ENCODE peak calls at places on chromosomes 7 and 10, in eight cellular contexts. One of them, this sample, is unnamed.

GRCh38 chr10:10364916-10365315 is 652.8 kb upstream of the CELF2 start:
- DNase-seq in GM20000: no peak
- DNase-seq in heart right ventricle: no peak
- DNase-seq in right lobe of liver: no peak
- DNase-seq in lower lobe of right lung: no peak
- DNase-seq in esophagus squamous epithelium: no peak
- DNase-seq in lung: no peak
- DNase-seq in AG09309: no peak
- DNase-seq in this sample: no peak

GRCh38 chr10:32061440-32061839 is 5.2 kb upstream of the KIF5B start:
- DNase-seq in GM20000: no peak
- DNase-seq in heart right ventricle: no peak
- DNase-seq in right lobe of liver: no peak
- DNase-seq in lower lobe of right lung: no peak
- DNase-seq in esophagus squamous epithelium: no peak
- DNase-seq in lung: no peak
- DNase-seq in AG09309: no peak
- DNase-seq in this sample: no peak

GRCh38 chr10:3909339-3909738 is 124.3 kb upstream of the KLF6 start:
- DNase-seq in GM20000: no peak
- DNase-seq in heart right ventricle: no peak
- DNase-seq in right lobe of liver: no peak
- DNase-seq in lower lobe of right lung: no peak
- DNase-seq in esophagus squamous epithelium: no peak
- DNase-seq in lung: no peak
- DNase-seq in AG09309: no peak
- DNase-seq in this sample: no peak

GRCh38 chr10:86345296-86346168 is 21.1 kb downstream of the GRID1 start:
- DNase-seq in GM20000: no peak
- DNase-seq in heart right ventricle: no peak
- DNase-seq in right lobe of liver: no peak
- DNase-seq in lower lobe of right lung: peak; percentile 84
- DNase-seq in esophagus squamous epithelium: no peak
- DNase-seq in lung: peak; percentile 80
- DNase-seq in AG09309: no peak
- DNase-seq in this sample: no peak

GRCh38 chr10:35606423-35606822 is 1.3 kb downstream of the GJD4 start:
- DNase-seq in GM20000: no peak
- DNase-seq in heart right ventricle: no peak
- DNase-seq in right lobe of liver: no peak
- DNase-seq in lower lobe of right lung: no peak
- DNase-seq in esophagus squamous epithelium: no peak
- DNase-seq in lung: no peak
- DNase-seq in AG09309: no peak
- DNase-seq in this sample: no peak

GRCh38 chr10:124242791-124243190 is 149.4 kb upstream of the CHST15 start:
- DNase-seq in GM20000: no peak
- DNase-seq in heart right ventricle: no peak
- DNase-seq in right lobe of liver: no peak
- DNase-seq in lower lobe of right lung: peak; percentile 17
- DNase-seq in esophagus squamous epithelium: no peak
- DNase-seq in lung: no peak
- DNase-seq in AG09309: no peak
- DNase-seq in this sample: no peak

GRCh38 chr10:28790146-28790545 is 112.8 kb downstream of the BAMBI start:
- DNase-seq in GM20000: no peak
- DNase-seq in heart right ventricle: no peak
- DNase-seq in right lobe of liver: no peak
- DNase-seq in lower lobe of right lung: no peak
- DNase-seq in esophagus squamous epithelium: no peak
- DNase-seq in lung: no peak
- DNase-seq in AG09309: no peak
- DNase-seq in this sample: no peak

GRCh38 chr10:11007661-11008060 is 10.0 kb upstream of the CELF2 start:
- DNase-seq in GM20000: no peak
- DNase-seq in heart right ventricle: no peak
- DNase-seq in right lobe of liver: no peak
- DNase-seq in lower lobe of right lung: no peak
- DNase-seq in esophagus squamous epithelium: no peak
- DNase-seq in lung: no peak
- DNase-seq in AG09309: no peak
- DNase-seq in this sample: no peak

GRCh38 chr7:17623546-17624185 is 316.6 kb downstream of the SNX13 start:
- DNase-seq in GM20000: no peak
- DNase-seq in heart right ventricle: no peak
- DNase-seq in right lobe of liver: no peak
- DNase-seq in lower lobe of right lung: no peak
- DNase-seq in esophagus squamous epithelium: no peak
- DNase-seq in lung: no peak
- DNase-seq in AG09309: no peak
- DNase-seq in this sample: no peak

GRCh38 chr7:101728888-101729883 is 88.2 kb upstream of the CUX1 start:
- DNase-seq in GM20000: no peak
- DNase-seq in heart right ventricle: no peak
- DNase-seq in right lobe of liver: no peak
- DNase-seq in lower lobe of right lung: peak; percentile 84
- DNase-seq in esophagus squamous epithelium: no peak
- DNase-seq in lung: peak; percentile 65
- DNase-seq in AG09309: peak; percentile 99
- DNase-seq in this sample: no peak

GRCh38 chr7:111091623-111092370 is 870 bp downstream of the LRRN3 start:
- DNase-seq in GM20000: no peak
- DNase-seq in heart right ventricle: no peak
- DNase-seq in right lobe of liver: no peak
- DNase-seq in lower lobe of right lung: no peak
- DNase-seq in esophagus squamous epithelium: no peak
- DNase-seq in lung: no peak
- DNase-seq in AG09309: no peak
- DNase-seq in this sample: no peak

GRCh38 chr10:27242951-27243551 is 2.5 kb upstream of the ACBD5 start:
- DNase-seq in GM20000: peak; percentile 73
- DNase-seq in heart right ventricle: peak; percentile 76
- DNase-seq in right lobe of liver: peak; percentile 56
- DNase-seq in lower lobe of right lung: no peak
- DNase-seq in esophagus squamous epithelium: peak; percentile 42
- DNase-seq in lung: peak; percentile 71
- DNase-seq in AG09309: peak; percentile 49
- DNase-seq in this sample: peak; percentile 65

GRCh38 chr10:13346280-13346819 is 1.7 kb downstream of the SEPHS1 start:
- DNase-seq in GM20000: no peak
- DNase-seq in heart right ventricle: peak; percentile 16
- DNase-seq in right lobe of liver: no peak
- DNase-seq in lower lobe of right lung: no peak
- DNase-seq in esophagus squamous epithelium: no peak
- DNase-seq in lung: no peak
- DNase-seq in AG09309: peak; percentile 67
- DNase-seq in this sample: no peak

GRCh38 chr10:24331457-24331856 is 122.5 kb downstream of the KIAA1217 start:
- DNase-seq in GM20000: no peak
- DNase-seq in heart right ventricle: peak; percentile 57
- DNase-seq in right lobe of liver: no peak
- DNase-seq in lower lobe of right lung: peak; percentile 51
- DNase-seq in esophagus squamous epithelium: no peak
- DNase-seq in lung: peak; percentile 64
- DNase-seq in AG09309: no peak
- DNase-seq in this sample: no peak

GRCh38 chr10:46091080-46091833 is 45.2 kb upstream of the MSMB start:
- DNase-seq in GM20000: no peak
- DNase-seq in heart right ventricle: no peak
- DNase-seq in right lobe of liver: no peak
- DNase-seq in lower lobe of right lung: no peak
- DNase-seq in esophagus squamous epithelium: no peak
- DNase-seq in lung: no peak
- DNase-seq in AG09309: no peak
- DNase-seq in this sample: no peak

GRCh38 chr10:87921934-87922688 is 58.7 kb downstream of the PTEN start:
- DNase-seq in GM20000: no peak
- DNase-seq in heart right ventricle: no peak
- DNase-seq in right lobe of liver: no peak
- DNase-seq in lower lobe of right lung: no peak
- DNase-seq in esophagus squamous epithelium: no peak
- DNase-seq in lung: no peak
- DNase-seq in AG09309: no peak
- DNase-seq in this sample: no peak

GRCh38 chr10:29326299-29326698 is 37.4 kb downstream of the LYZL1 start:
- DNase-seq in GM20000: no peak
- DNase-seq in heart right ventricle: no peak
- DNase-seq in right lobe of liver: no peak
- DNase-seq in lower lobe of right lung: no peak
- DNase-seq in esophagus squamous epithelium: no peak
- DNase-seq in lung: no peak
- DNase-seq in AG09309: no peak
- DNase-seq in this sample: no peak

DNA sequence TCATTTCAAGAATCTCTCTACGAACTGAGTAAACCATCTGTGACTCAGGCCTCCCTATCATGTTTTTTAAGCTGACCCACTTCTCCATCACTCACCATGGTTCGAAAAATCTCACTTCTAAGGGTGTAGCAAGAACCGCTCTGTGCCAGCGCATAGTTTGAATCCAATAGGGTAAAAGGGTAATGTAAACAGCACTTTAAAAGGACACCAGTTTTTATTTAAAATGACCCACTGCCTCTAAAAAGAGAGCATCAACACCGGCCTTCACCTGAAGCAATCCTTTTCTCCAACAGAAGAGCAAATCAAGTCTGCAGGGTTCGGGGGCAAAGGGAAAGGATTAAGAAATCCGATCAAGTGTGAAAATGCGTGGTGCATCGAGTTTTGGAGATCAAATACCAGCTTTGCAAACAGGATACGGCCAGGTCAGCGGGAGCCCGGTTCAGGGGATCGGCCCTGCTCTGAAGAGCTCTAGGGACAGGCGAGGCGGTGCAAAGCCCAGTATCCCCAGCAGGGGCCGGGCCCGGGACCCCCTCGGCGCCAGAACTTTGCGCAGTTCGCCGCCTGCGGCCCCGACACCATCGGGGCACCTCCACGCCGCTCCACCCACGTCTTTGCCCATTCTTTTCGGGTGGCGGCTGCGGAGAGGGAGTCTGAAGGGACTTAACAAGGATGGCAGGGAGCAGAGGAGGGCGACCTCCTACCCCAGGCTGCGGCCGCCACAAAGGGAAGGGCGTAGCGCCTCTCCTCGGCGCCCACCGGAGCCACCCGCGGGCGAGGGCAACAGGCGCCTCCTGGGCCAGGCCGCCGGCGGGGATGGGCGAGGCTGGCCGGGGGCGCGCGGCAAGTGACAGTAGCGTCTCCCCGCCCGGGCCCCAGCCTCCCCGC is 840 bp downstream of the NMT2 start:
- DNase-seq in GM20000: peak; percentile 58
- DNase-seq in heart right ventricle: peak; percentile 47
- DNase-seq in right lobe of liver: peak; percentile 67
- DNase-seq in lower lobe of right lung: peak; percentile 63
- DNase-seq in esophagus squamous epithelium: peak; percentile 38
- DNase-seq in lung: peak; percentile 40
- DNase-seq in AG09309: no peak
- DNase-seq in this sample: peak; percentile 46
- TF ChIP-seq CTCF in GM20000: peak; percentile 6
- TF ChIP-seq CTCF in heart right ventricle: peak; percentile 61
- TF ChIP-seq CTCF in right lobe of liver: peak; percentile 40
- TF ChIP-seq CTCF in lower lobe of right lung: peak; percentile 52
- TF ChIP-seq CTCF in esophagus squamous epithelium: no peak
- TF ChIP-seq CTCF in lung: no peak
- TF ChIP-seq CTCF in AG09309: peak; percentile 66
- TF ChIP-seq CTCF in this sample: no peak

GRCh38 chr7:50588937-50589336 is 23.7 kb upstream of the DDC start:
- DNase-seq in GM20000: no peak
- DNase-seq in heart right ventricle: no peak
- DNase-seq in right lobe of liver: no peak
- DNase-seq in lower lobe of right lung: no peak
- DNase-seq in esophagus squamous epithelium: no peak
- DNase-seq in lung: no peak
- DNase-seq in AG09309: no peak
- DNase-seq in this sample: no peak
- TF ChIP-seq CTCF in GM20000: no peak
- TF ChIP-seq CTCF in heart right ventricle: no peak
- TF ChIP-seq CTCF in right lobe of liver: no peak
- TF ChIP-seq CTCF in lower lobe of right lung: no peak
- TF ChIP-seq CTCF in esophagus squamous epithelium: no peak
- TF ChIP-seq CTCF in lung: no peak
- TF ChIP-seq CTCF in AG09309: peak; percentile 7
- TF ChIP-seq CTCF in this sample: no peak

GRCh38 chr7:29107056-29107455 is 39.3 kb downstream of the CPVL start:
- DNase-seq in GM20000: no peak
- DNase-seq in heart right ventricle: no peak
- DNase-seq in right lobe of liver: no peak
- DNase-seq in lower lobe of right lung: no peak
- DNase-seq in esophagus squamous epithelium: no peak
- DNase-seq in lung: no peak
- DNase-seq in AG09309: no peak
- DNase-seq in this sample: no peak

GRCh38 chr7:29109815-29110385 is 36.4 kb downstream of the CPVL start:
- DNase-seq in GM20000: no peak
- DNase-seq in heart right ventricle: no peak
- DNase-seq in right lobe of liver: no peak
- DNase-seq in lower lobe of right lung: no peak
- DNase-seq in esophagus squamous epithelium: no peak
- DNase-seq in lung: no peak
- DNase-seq in AG09309: no peak
- DNase-seq in this sample: no peak

GRCh38 chr7:29106128-29106988 is 40.0 kb downstream of the CPVL start:
- DNase-seq in GM20000: peak; percentile 17
- DNase-seq in heart right ventricle: peak; percentile 67
- DNase-seq in right lobe of liver: no peak
- DNase-seq in lower lobe of right lung: no peak
- DNase-seq in esophagus squamous epithelium: no peak
- DNase-seq in lung: peak; percentile 47
- DNase-seq in AG09309: peak; percentile 37
- DNase-seq in this sample: peak; percentile 28

GRCh38 chr7:29112721-29113120 is 33.6 kb downstream of the CPVL start:
- DNase-seq in GM20000: no peak
- DNase-seq in heart right ventricle: no peak
- DNase-seq in right lobe of liver: no peak
- DNase-seq in lower lobe of right lung: no peak
- DNase-seq in esophagus squamous epithelium: no peak
- DNase-seq in lung: no peak
- DNase-seq in AG09309: no peak
- DNase-seq in this sample: no peak

DNA sequence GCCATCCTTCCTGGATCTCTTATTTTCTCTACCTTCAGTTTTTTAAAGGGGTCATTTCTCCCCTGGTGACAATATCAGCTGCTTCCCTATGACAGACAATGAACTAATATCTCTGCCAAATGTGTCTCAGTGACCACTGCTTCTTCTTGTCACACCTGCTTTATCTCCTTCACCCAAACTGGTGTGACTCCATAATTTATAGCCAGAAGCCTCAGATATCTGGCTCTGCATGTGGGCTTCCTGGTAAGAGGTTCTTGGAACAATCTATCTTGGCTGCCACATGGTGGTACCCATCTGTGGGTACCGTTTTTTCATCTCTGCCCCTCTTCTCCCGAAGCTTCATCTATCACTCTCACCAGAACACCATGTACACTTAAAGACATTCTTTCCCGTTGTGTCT is 37.0 kb downstream of the CPVL start:
- DNase-seq in GM20000: no peak
- DNase-seq in heart right ventricle: no peak
- DNase-seq in right lobe of liver: no peak
- DNase-seq in lower lobe of right lung: no peak
- DNase-seq in esophagus squamous epithelium: no peak
- DNase-seq in lung: no peak
- DNase-seq in AG09309: no peak
- DNase-seq in this sample: no peak
- TF ChIP-seq CTCF in GM20000: no peak
- TF ChIP-seq CTCF in heart right ventricle: no peak
- TF ChIP-seq CTCF in right lobe of liver: no peak
- TF ChIP-seq CTCF in lower lobe of right lung: no peak
- TF ChIP-seq CTCF in esophagus squamous epithelium: no peak
- TF ChIP-seq CTCF in lung: no peak
- TF ChIP-seq CTCF in AG09309: no peak
- TF ChIP-seq CTCF in this sample: no peak

GRCh38 chr10:132396495-132397035 is 435 bp upstream of the PWWP2B start:
- DNase-seq in GM20000: peak; percentile 87
- DNase-seq in heart right ventricle: peak; percentile 58
- DNase-seq in right lobe of liver: peak; percentile 70
- DNase-seq in lower lobe of right lung: peak; percentile 86
- DNase-seq in esophagus squamous epithelium: no peak
- DNase-seq in lung: peak; percentile 51
- DNase-seq in AG09309: no peak
- DNase-seq in this sample: peak; percentile 66
- TF ChIP-seq CTCF in GM20000: peak; percentile 19
- TF ChIP-seq CTCF in heart right ventricle: peak; percentile 13
- TF ChIP-seq CTCF in right lobe of liver: peak; percentile 24
- TF ChIP-seq CTCF in lower lobe of right lung: peak; percentile 22
- TF ChIP-seq CTCF in esophagus squamous epithelium: peak; percentile 18
- TF ChIP-seq CTCF in lung: peak; percentile 5
- TF ChIP-seq CTCF in AG09309: no peak
- TF ChIP-seq CTCF in this sample: peak; percentile 29